ENCODE peak calls at places on chromosomes 16 and 17, in four cellular contexts. One of them, this sample, is unnamed.
A peak's percentile ranks its signal among the peaks of the same experiment; 100 is the strongest.

GRCh38 chr17:6402258-6402657 is 32.7 kb downstream of the AIPL1 start:
- DNase-seq in iris pigment epithelial cell: no peak
- DNase-seq in T-helper 1 cell: no peak
- DNase-seq in mucosa of descending colon: no peak
- DNase-seq in this sample: no peak

GRCh38 chr16:165218-165538 is 600 bp upstream of the HBM start:
- DNase-seq in iris pigment epithelial cell: no peak
- DNase-seq in T-helper 1 cell: no peak
- DNase-seq in mucosa of descending colon: no peak
- DNase-seq in this sample: no peak

GRCh38 chr17:35338230-35338629 is 35.2 kb downstream of the SLFN11 start:
- DNase-seq in mucosa of descending colon: no peak
- DNase-seq in iris pigment epithelial cell: no peak
- DNase-seq in T-helper 1 cell: no peak
- DNase-seq in this sample: no peak

GRCh38 chr17:81640011-81640410 is 3.0 kb downstream of the TSPAN10 start:
- DNase-seq in mucosa of descending colon: no peak
- DNase-seq in T-helper 1 cell: no peak
- DNase-seq in iris pigment epithelial cell: no peak
- DNase-seq in this sample: no peak

GRCh38 chr16:28096974-28097373 is 33.5 kb upstream of the GSG1L start:
- DNase-seq in T-helper 1 cell: no peak
- DNase-seq in mucosa of descending colon: peak; percentile 40
- DNase-seq in iris pigment epithelial cell: no peak
- DNase-seq in this sample: peak; percentile 35

GRCh38 chr17:63534816-63535455 is 11.8 kb downstream of the KCNH6 start:
- DNase-seq in iris pigment epithelial cell: no peak
- DNase-seq in mucosa of descending colon: peak; percentile 17
- DNase-seq in T-helper 1 cell: no peak
- DNase-seq in this sample: no peak

GRCh38 chr16:17921357-17921978 is 415.1 kb downstream of the NPIPA8 start:
- DNase-seq in mucosa of descending colon: no peak
- DNase-seq in T-helper 1 cell: peak; percentile 22
- DNase-seq in iris pigment epithelial cell: no peak
- DNase-seq in this sample: peak; percentile 47

GRCh38 chr17:57091186-57091618 is 6.2 kb downstream of the AKAP1 start:
- DNase-seq in iris pigment epithelial cell: no peak
- DNase-seq in mucosa of descending colon: no peak
- DNase-seq in T-helper 1 cell: no peak
- DNase-seq in this sample: no peak

GRCh38 chr16:73082608-73083007 is 34.7 kb upstream of the ZFHX3 start:
- DNase-seq in T-helper 1 cell: peak; percentile 2
- DNase-seq in mucosa of descending colon: no peak
- DNase-seq in iris pigment epithelial cell: peak; percentile 97
- DNase-seq in this sample: no peak

GRCh38 chr16:46832757-46833464 is 1.9 kb upstream of the C16orf87 start:
- DNase-seq in iris pigment epithelial cell: no peak
- DNase-seq in mucosa of descending colon: no peak
- DNase-seq in T-helper 1 cell: no peak
- DNase-seq in this sample: no peak

GRCh38 chr17:48505788-48506187 is 25.0 kb downstream of the HOXB1 start:
- DNase-seq in T-helper 1 cell: peak; percentile 89
- DNase-seq in iris pigment epithelial cell: peak; percentile 86
- DNase-seq in mucosa of descending colon: no peak
- DNase-seq in this sample: no peak

GRCh38 chr17:78142113-78142861 is 3.9 kb upstream of the C17orf99 start:
- DNase-seq in T-helper 1 cell: no peak
- DNase-seq in mucosa of descending colon: peak; percentile 90
- DNase-seq in iris pigment epithelial cell: peak; percentile 61
- DNase-seq in this sample: peak; percentile 86

GRCh38 chr16:67656344-67657016 is 3.6 kb downstream of the ACD start:
- DNase-seq in T-helper 1 cell: no peak
- DNase-seq in iris pigment epithelial cell: no peak
- DNase-seq in mucosa of descending colon: no peak
- DNase-seq in this sample: no peak

GRCh38 chr16:56203052-56203451 is 11.8 kb downstream of the GNAO1 start:
- DNase-seq in iris pigment epithelial cell: peak; percentile 30
- DNase-seq in T-helper 1 cell: peak; percentile 70
- DNase-seq in mucosa of descending colon: no peak
- DNase-seq in this sample: no peak

GRCh38 chr17:1592751-1593629 is 30.4 kb upstream of the PITPNA start:
- DNase-seq in mucosa of descending colon: peak; percentile 84
- DNase-seq in iris pigment epithelial cell: no peak
- DNase-seq in T-helper 1 cell: no peak
- DNase-seq in this sample: no peak

GRCh38 chr16:68445458-68445857 is 2.9 kb downstream of the SMPD3 start:
- DNase-seq in T-helper 1 cell: peak; percentile 53
- DNase-seq in iris pigment epithelial cell: peak; percentile 47
- DNase-seq in mucosa of descending colon: no peak
- DNase-seq in this sample: no peak

GRCh38 chr17:67157732-67158639 is 87.0 kb downstream of the HELZ start:
- DNase-seq in iris pigment epithelial cell: peak; percentile 54
- DNase-seq in T-helper 1 cell: no peak
- DNase-seq in mucosa of descending colon: no peak
- DNase-seq in this sample: no peak

GRCh38 chr17:81044764-81045589 is 10.0 kb downstream of the BAIAP2 start:
- DNase-seq in mucosa of descending colon: peak; percentile 85
- DNase-seq in T-helper 1 cell: no peak
- DNase-seq in iris pigment epithelial cell: peak; percentile 77
- DNase-seq in this sample: peak; percentile 89

GRCh38 chr16:28321700-28322411 is 29.5 kb downstream of the SBK1 start:
- DNase-seq in T-helper 1 cell: no peak
- DNase-seq in mucosa of descending colon: peak; percentile 53
- DNase-seq in iris pigment epithelial cell: peak; percentile 14
- DNase-seq in this sample: no peak

GRCh38 chr17:36936455-36936934 is 780 bp upstream of the LHX1 start:
- DNase-seq in mucosa of descending colon: no peak
- DNase-seq in iris pigment epithelial cell: no peak
- DNase-seq in T-helper 1 cell: no peak
- DNase-seq in this sample: no peak

GRCh38 chr17:67479119-67479517 is 102.0 kb downstream of the PITPNC1 start:
- DNase-seq in iris pigment epithelial cell: no peak
- DNase-seq in T-helper 1 cell: no peak
- DNase-seq in mucosa of descending colon: no peak
- DNase-seq in this sample: no peak

GRCh38 chr16:72467157-72467759 is 295.3 kb upstream of the PMFBP1 start:
- DNase-seq in iris pigment epithelial cell: peak; percentile 68
- DNase-seq in mucosa of descending colon: no peak
- DNase-seq in T-helper 1 cell: peak; percentile 5
- DNase-seq in this sample: no peak

GRCh38 chr17:7832431-7832830 is 1.6 kb upstream of the KDM6B start:
- DNase-seq in T-helper 1 cell: no peak
- DNase-seq in mucosa of descending colon: no peak
- DNase-seq in iris pigment epithelial cell: no peak
- DNase-seq in this sample: no peak

GRCh38 chr16:66750279-66751134 is 902 bp downstream of the DYNC1LI2 start:
- DNase-seq in T-helper 1 cell: no peak
- DNase-seq in mucosa of descending colon: no peak
- DNase-seq in iris pigment epithelial cell: peak; percentile 11
- DNase-seq in this sample: no peak

GRCh38 chr17:19755821-19756510 is 7.9 kb upstream of the ALDH3A1 start:
- DNase-seq in T-helper 1 cell: no peak
- DNase-seq in mucosa of descending colon: no peak
- DNase-seq in iris pigment epithelial cell: no peak
- DNase-seq in this sample: no peak

GRCh38 chr16:3431779-3432219 is 11.5 kb downstream of the ZNF597 start:
- DNase-seq in mucosa of descending colon: peak; percentile 80
- DNase-seq in T-helper 1 cell: peak; percentile 73
- DNase-seq in iris pigment epithelial cell: peak; percentile 52
- DNase-seq in this sample: peak; percentile 59

GRCh38 chr17:80029235-80029974 is 6.3 kb downstream of the TBC1D16 start:
- DNase-seq in mucosa of descending colon: peak; percentile 73
- DNase-seq in iris pigment epithelial cell: peak; percentile 64
- DNase-seq in T-helper 1 cell: no peak
- DNase-seq in this sample: peak; percentile 79